ENCODE peak calls at places on chromosomes 16 and 17, in six cellular contexts. M is MM.1S, W is GM23338, T is PC-3, N is SK-N-SH, U is neural progenitor cell. G is an unnamed sample. For H3F3A and H4K20me1, the result is how much of the 10 kb centered on the place peaks cover.

GRCh38 chr16:29816694-29817441 is 916 bp downstream of the PAGR1 start:
- DNase-seq in N (peak), U (peak), M (peak), W (peak), T (peak), G (peak)

GRCh38 chr16:11307639-11308492 is 26.7 kb upstream of the PRM1 start:
- DNase-seq in U (no peak), N (no peak), T (no peak), M (no peak), W (no peak), G (no peak)

GRCh38 chr16:64882385-64882784 is 239.5 kb downstream of the CDH11 start:
- DNase-seq in U (no peak), N (no peak), T (no peak), M (no peak), W (no peak), G (peak)

GRCh38 chr16:69861276-69862030 is 89.7 kb upstream of the CLEC18A start:
- DNase-seq in N (no peak), T (no peak), W (no peak), M (no peak), U (no peak), G (peak)

GRCh38 chr17:77746901-77747620 is 211.4 kb upstream of the TNRC6C start:
- DNase-seq in N (no peak), M (no peak), U (peak), T (no peak), W (no peak), G (no peak)

GRCh38 chr16:14240216-14240843 is 169.2 kb downstream of the MRTFB start:
- DNase-seq in N (no peak), W (no peak), M (no peak), T (no peak), U (no peak), G (peak)

GRCh38 chr16:1194665-1195392 is 30.2 kb downstream of the TPSG1 start:
- DNase-seq in M (no peak), N (peak), W (peak), T (no peak), U (peak), G (peak)

GRCh38 chr16:86823895-86824671 is 245.7 kb downstream of the FOXL1 start:
- DNase-seq in W (no peak), M (no peak), N (no peak), U (no peak), T (peak), G (peak)

GRCh38 chr17:33523577-33523981 is 230.5 kb upstream of the ASIC2 start:
- DNase-seq in U (no peak), T (no peak), M (no peak), W (no peak), N (no peak), G (peak)

GRCh38 chr16:50747206-50747956 is 5.5 kb downstream of the CYLD start:
- DNase-seq in T (peak), M (peak), W (peak), N (peak), U (no peak), G (peak)

GRCh38 chr16:54504372-54504771 is 217.8 kb upstream of the IRX3 start:
- DNase-seq in U (no peak), N (no peak), W (peak), M (no peak), T (no peak), G (no peak)

GRCh38 chr16:20147091-20147490 is 73.4 kb upstream of the GPR139 start:
- DNase-seq in N (peak), M (no peak), U (no peak), W (no peak), T (no peak), G (no peak)

GRCh38 chr17:55547027-55547670 is 35.9 kb upstream of the SMIM36 start:
- DNase-seq in W (no peak), T (no peak), M (no peak), N (no peak), U (no peak), G (peak)

GRCh38 chr16:19810817-19811731 is 73.6 kb downstream of the GPRC5B start:
- DNase-seq in W (no peak), M (no peak), T (peak), U (no peak), N (no peak), G (peak)

GRCh38 chr16:64866026-64866425 is 255.8 kb downstream of the CDH11 start:
- DNase-seq in N (no peak), U (no peak), M (no peak), T (no peak), W (no peak), G (no peak)

GRCh38 chr17:19384723-19385391 is 2.1 kb downstream of the MFAP4 start:
- DNase-seq in T (no peak), M (no peak), U (no peak), W (peak), N (peak), G (peak)

GRCh38 chr16:29007865-29008593 is 23.2 kb downstream of the LAT start:
- DNase-seq in M (no peak), N (no peak), T (peak), U (no peak), W (no peak), G (peak)

GRCh38 chr16:50371936-50372595 is 3.3 kb upstream of the BRD7 start:
- DNase-seq in M (no peak), N (peak), T (no peak), U (peak), W (peak), G (peak)

GRCh38 chr16:13950821-13951547 is 31.0 kb downstream of the ERCC4 start:
- DNase-seq in W (no peak), N (no peak), M (no peak), U (no peak), T (no peak), G (no peak)

GRCh38 chr17:66684716-66685115 is 150.2 kb upstream of the CACNG5 start:
- DNase-seq in N (no peak), W (no peak), M (no peak), U (no peak), T (no peak), G (no peak)

GRCh38 chr16:29705030-29705429 is 26.1 kb downstream of the QPRT start:
- DNase-seq in U (no peak), T (no peak), M (no peak), W (no peak), N (no peak), G (peak)

GRCh38 chr16:58196898-58197313 is 1.0 kb downstream of the CSNK2A2 start:
- DNase-seq in M (no peak), W (peak), T (no peak), U (peak), N (peak), G (peak)

GRCh38 chr17:245611-246010 is 64.2 kb upstream of the DOC2B start:
- DNase-seq in M (no peak), N (no peak), T (no peak), W (no peak), U (no peak), G (no peak)

GRCh38 chr17:45956090-45956489 is 43.0 kb upstream of the STH start:
- DNase-seq in N (no peak), W (no peak), T (no peak), M (no peak), U (peak), G (no peak)

GRCh38 chr17:67365762-67366192 is 600 bp downstream of the PSMD12 start:
- DNase-seq in T (peak), N (peak), U (no peak), W (no peak), M (no peak), G (peak)

GRCh38 chr16:85592700-85593502 is 20.2 kb upstream of the GSE1 start:
- DNase-seq in W (no peak), M (no peak), U (no peak), T (peak), N (no peak), G (peak)

GRCh38 chr17:29883497-29883896 is 46.5 kb downstream of the SSH2 start:
- DNase-seq in U (no peak), N (no peak), W (no peak), T (no peak), M (no peak), G (peak)

GRCh38 chr17:63949576-63950250 is 17.6 kb upstream of the CD79B start:
- DNase-seq in N (no peak), M (no peak), U (no peak), W (no peak), T (no peak), G (no peak)

GRCh38 chr17:70658324-70658723 is 489.0 kb downstream of the KCNJ2 start:
- DNase-seq in N (no peak), T (no peak), U (no peak), M (no peak), W (no peak), G (no peak)

GRCh38 chr16:86508947-86509758 is 1.2 kb upstream of the FOXF1 start:
- DNase-seq in T (peak), M (no peak), U (peak), N (no peak), W (peak), G (peak)

GRCh38 chr16:48426244-48427135 is 41.3 kb upstream of the SIAH1 start:
- DNase-seq in N (no peak), W (no peak), M (no peak), T (no peak), U (no peak), G (peak)

GRCh38 chr17:80826346-80826954 is 165.2 kb upstream of the CHMP6 start:
- DNase-seq in M (no peak), U (no peak), T (no peak), N (no peak), W (no peak), G (no peak)

GRCh38 chr16:89805136-89805905 is 11.1 kb downstream of the FANCA start:
- DNase-seq in T (no peak), N (no peak), U (no peak), W (no peak), M (no peak), G (peak)

GRCh38 chr16:866252-866651 is 65.7 kb upstream of the GNG13 start:
- DNase-seq in U (no peak), N (no peak), T (no peak), M (no peak), W (no peak), G (no peak)

GRCh38 chr17:70314096-70314495 is 144.8 kb downstream of the KCNJ2 start:
- DNase-seq in N (no peak), T (no peak), U (no peak), M (no peak), W (no peak), G (peak)

GRCh38 chr17:36675786-36676185 is 74.4 kb downstream of the MRM1 start:
- DNase-seq in W (no peak), T (no peak), N (no peak), M (peak), U (no peak), G (no peak)

GRCh38 chr17:11302395-11302932 is 61.5 kb downstream of the SHISA6 start:
- DNase-seq in T (no peak), N (no peak), M (no peak), U (no peak), W (no peak), G (no peak)

GRCh38 chr17:11303773-11304394 is 62.9 kb downstream of the SHISA6 start:
- DNase-seq in U (no peak), T (no peak), N (no peak), W (no peak), M (no peak), G (no peak)

GRCh38 chr17:11300201-11300600 is 59.2 kb downstream of the SHISA6 start:
- DNase-seq in U (no peak), T (no peak), W (no peak), M (no peak), N (no peak), G (no peak)

GRCh38 chr17:11298401-11298800 is 57.4 kb downstream of the SHISA6 start:
- DNase-seq in N (no peak), T (no peak), M (no peak), W (no peak), U (no peak), G (no peak)

DNA sequence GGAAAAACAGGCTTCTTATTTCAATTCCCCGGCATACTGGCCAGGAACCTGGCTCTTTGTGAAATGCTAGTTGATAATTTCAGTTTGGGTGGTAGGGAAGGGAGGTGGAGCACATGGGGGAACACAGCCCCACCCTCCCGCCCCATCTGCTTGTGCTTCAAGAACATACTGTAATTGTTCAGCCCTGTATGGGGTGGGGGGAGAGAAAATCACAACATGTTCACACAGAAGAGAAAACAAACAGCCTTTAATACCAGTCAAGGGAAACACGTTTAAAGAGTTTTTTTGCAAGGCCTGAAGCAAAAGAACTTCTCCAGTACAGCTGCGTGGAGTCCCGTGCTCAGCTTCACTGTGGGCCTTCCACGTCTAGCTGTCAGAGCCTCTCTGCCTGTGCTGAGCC is 59.7 kb downstream of the SHISA6 start:
- DNase-seq in U (no peak), W (no peak), M (no peak), N (no peak), T (no peak), G (no peak)
- H3F3A ChIP-seq in U (under half), W (under half), M (under half), N (under half), T (under half), G (under half)

GRCh38 chr17:5784791-5785190 is 200.5 kb upstream of the NLRP1 start:
- DNase-seq in M (no peak), W (no peak), U (no peak), T (peak), N (no peak), G (no peak)
- H4K20me1 ChIP-seq in M (under half), W (under half), U (under half), T (under half), N (under half), G (under half)

GRCh38 chr17:82881900-82882714 is 42.3 kb upstream of the ZNF750 start:
- DNase-seq in T (no peak), U (no peak), W (no peak), N (no peak), M (no peak), G (no peak)
- TF ChIP-seq EZH2phosphoT487 in T (no peak), U (no peak), W (no peak), N (no peak), M (no peak), G (no peak)

GRCh38 chr17:60169921-60170817 is 20.4 kb downstream of the CA4 start:
- DNase-seq in T (no peak), N (no peak), U (no peak), M (no peak), W (no peak), G (peak)

GRCh38 chr17:60174035-60174434 is 24.3 kb downstream of the CA4 start:
- DNase-seq in W (no peak), N (no peak), U (no peak), T (no peak), M (no peak), G (no peak)

GRCh38 chr17:60170835-60171752 is 21.3 kb downstream of the CA4 start:
- DNase-seq in U (no peak), N (peak), W (no peak), T (no peak), M (no peak), G (peak)

GRCh38 chr17:60173304-60173807 is 23.6 kb downstream of the CA4 start:
- DNase-seq in M (no peak), T (no peak), N (no peak), W (no peak), U (no peak), G (peak)

GRCh38 chr17:60171753-60172079 is 21.9 kb downstream of the CA4 start:
- DNase-seq in W (no peak), M (no peak), N (no peak), T (no peak), U (no peak), G (no peak)
- H3F3A ChIP-seq in W (under half), M (under half), N (under half), T (under half), U (under half), G (under half)

DNA sequence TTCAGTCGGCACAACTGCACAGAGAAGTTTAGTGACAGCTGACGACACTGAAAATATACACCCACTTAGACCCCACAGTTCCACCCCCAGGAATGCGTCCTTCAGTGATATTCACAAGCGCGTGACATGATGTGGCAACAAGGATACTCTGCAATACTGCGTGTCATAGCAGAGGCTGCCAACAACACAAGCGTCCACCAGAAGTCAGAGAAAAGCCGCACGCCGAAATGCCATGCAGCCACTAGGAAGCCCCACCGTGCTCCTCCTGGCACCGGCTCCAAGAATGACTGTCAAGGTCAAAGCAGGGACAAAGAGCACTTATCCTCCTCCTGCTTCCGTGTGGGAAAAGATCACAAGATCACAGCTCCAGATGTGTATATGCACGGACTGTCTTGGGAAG is 3.5 kb downstream of the ATP2A3 start:
- DNase-seq in W (no peak), U (no peak), M (no peak), T (no peak), N (no peak), G (peak)
- H4K20me1 ChIP-seq in W (under half), U (under half), M (under half), T (under half), N (under half), G (under half)

DNA sequence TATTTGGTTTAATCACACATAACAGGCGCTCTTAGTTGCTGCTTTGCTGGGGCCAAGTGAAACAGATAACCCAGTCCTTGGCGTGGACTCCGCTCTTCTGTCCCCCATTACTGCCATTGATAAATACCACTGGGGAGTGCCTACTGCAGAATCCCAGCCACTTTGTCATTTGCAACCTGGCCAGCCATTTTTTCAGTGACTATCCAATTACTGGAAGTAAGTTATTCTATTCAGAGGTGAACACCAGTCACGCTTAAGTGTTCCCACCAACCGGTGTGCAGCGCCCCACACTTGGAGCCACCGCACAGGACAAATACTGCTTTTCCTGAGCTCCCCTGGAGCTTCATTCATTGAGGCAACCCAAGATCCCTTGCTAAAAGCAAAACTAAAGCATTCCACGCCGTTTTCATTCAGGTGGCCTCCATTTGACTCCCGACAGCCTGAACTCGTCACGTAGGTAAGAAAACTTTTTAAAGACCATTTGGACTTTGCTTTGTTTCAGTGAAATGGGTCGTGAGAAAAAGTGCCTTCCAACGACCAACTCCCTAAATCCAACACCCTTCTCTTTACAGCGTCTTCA is 1.8 kb downstream of the USP7 start:
- DNase-seq in N (no peak), W (no peak), U (peak), M (peak), T (peak), G (no peak)
- TF ChIP-seq EZH2phosphoT487 in N (no peak), W (no peak), U (no peak), M (no peak), T (no peak), G (no peak)

DNA sequence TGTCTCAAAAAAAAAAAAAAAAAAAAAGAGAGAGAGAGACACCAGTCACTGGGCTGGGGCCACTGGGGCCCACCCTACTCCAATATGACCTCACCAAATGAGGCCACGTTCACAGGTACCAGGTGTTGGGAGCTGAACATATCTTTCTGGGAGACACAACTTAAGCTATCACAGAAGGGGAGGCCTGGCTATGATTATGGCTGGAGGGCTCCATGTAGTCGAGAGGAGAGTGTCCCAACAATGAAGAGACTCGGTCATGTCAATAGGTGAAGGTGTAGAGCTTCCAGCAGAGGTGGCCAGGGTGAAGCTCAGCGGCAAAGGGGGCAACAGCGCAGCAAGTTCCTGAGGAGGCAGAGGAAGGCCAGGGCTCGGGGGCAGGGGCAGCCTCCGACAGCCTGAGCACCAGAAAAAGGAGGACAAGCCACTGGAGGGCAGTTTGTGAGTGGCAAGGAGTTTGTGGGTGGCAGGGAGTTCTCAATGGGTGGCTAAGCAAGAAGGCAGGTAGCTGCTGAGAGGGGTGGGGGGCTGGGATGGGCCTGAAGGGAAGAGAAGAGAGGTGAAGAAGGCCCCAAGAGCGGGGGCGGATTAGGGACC is 28.0 kb downstream of the ABCC3 start:
- DNase-seq in N (no peak), W (no peak), M (no peak), U (no peak), T (no peak), G (no peak)
- H3F3A ChIP-seq in N (under half), W (under half), M (under half), U (under half), T (under half), G (under half)

GRCh38 chr17:16131593-16131992 is 83.7 kb downstream of the NCOR1 start:
- DNase-seq in M (no peak), U (no peak), T (no peak), W (no peak), N (no peak), G (no peak)

GRCh38 chr17:16140854-16141253 is 74.5 kb downstream of the NCOR1 start:
- DNase-seq in U (no peak), W (no peak), M (no peak), N (no peak), T (no peak), G (no peak)

GRCh38 chr17:16129844-16130243 is 85.5 kb downstream of the NCOR1 start:
- DNase-seq in M (no peak), U (no peak), T (no peak), N (no peak), W (no peak), G (no peak)

DNA sequence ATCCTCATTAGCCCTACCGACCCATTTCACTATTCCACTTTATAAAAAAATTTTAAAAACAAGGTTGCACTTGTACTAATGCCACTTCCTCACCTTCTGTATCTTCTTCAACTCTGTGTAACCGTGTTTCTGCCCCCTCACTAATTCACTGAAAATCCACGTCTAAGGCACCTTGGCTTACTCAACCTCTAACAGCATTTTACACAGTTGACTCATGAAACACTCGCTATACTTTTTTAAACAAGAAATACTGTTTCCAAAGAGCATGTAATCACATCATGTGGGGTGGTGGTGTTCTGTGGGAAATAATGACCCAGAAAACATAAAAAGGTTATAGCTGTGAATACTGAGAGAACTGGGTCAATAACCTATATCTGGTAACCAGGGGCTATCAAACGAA is 79.9 kb downstream of the NCOR1 start:
- DNase-seq in M (no peak), W (no peak), U (no peak), T (no peak), N (no peak), G (peak)
- H4K20me1 ChIP-seq in M (under half), W (under half), U (under half), T (under half), N (under half), G (under half)

G was measured in GM23248.